ENCODE peak calls at places on chromosomes 1 and 21, in nine cellular contexts. X is AG09309; V is head of caudate nucleus; E is activated CD4-positive, alpha-beta T cell treated with anti-CD3 and anti-CD28 coated beads, Interleukin-2, amount 10 ng/mL, durations not matched to agents 7 days and 5 days; K is endothelial cell; N is substantia nigra; Z is stimulated activated effector memory CD8-positive, alpha-beta T cell treated with anti-CD3 and anti-CD28 coated beads, Interleukin-12 subunit alpha, Interleukin-12 subunit beta, amount 100 ng/mL, for 72 hours; J is dermis blood vessel endothelial cell; S is GM20000. T is an unnamed sample.

GRCh38 chr1:17098440-17099317 is 20.6 kb downstream of the PADI2 start:
- DNase-seq in X (no peak), V (peak), E (no peak), K (no peak), N (peak), Z (no peak), J (no peak), S (no peak), T (no peak)

GRCh38 chr1:221310180-221310579 is 430.9 kb downstream of the HLX start:
- DNase-seq in X (no peak), V (no peak), E (no peak), K (no peak), N (no peak), Z (no peak), J (no peak), S (no peak), T (no peak)

GRCh38 chr1:234135501-234135900 is 231.0 kb downstream of the SLC35F3 start:
- DNase-seq in X (no peak), V (no peak), E (no peak), K (no peak), N (no peak), Z (no peak), J (no peak), S (no peak), T (no peak)

GRCh38 chr1:200901796-200902444 is 7.2 kb downstream of the INAVA start:
- DNase-seq in X (no peak), V (no peak), E (no peak), K (no peak), N (no peak), Z (no peak), J (no peak), S (no peak), T (no peak)

GRCh38 chr21:25501996-25502665 is 105.2 kb downstream of the MRPL39 start:
- DNase-seq in X (no peak), V (no peak), E (no peak), K (no peak), N (no peak), Z (peak), J (no peak), S (no peak), T (no peak)

GRCh38 chr1:41435570-41436178 is 48.8 kb downstream of the EDN2 start:
- DNase-seq in X (no peak), V (no peak), E (no peak), K (no peak), N (no peak), Z (no peak), J (peak), S (no peak), T (no peak)

GRCh38 chr1:234774971-234775370 is 165.0 kb upstream of the IRF2BP2 start:
- DNase-seq in X (no peak), V (no peak), E (no peak), K (no peak), N (no peak), Z (no peak), J (no peak), S (no peak), T (no peak)

GRCh38 chr1:25569599-25570458 is 26.4 kb downstream of the LDLRAP1 start:
- DNase-seq in X (no peak), V (no peak), E (no peak), K (no peak), N (no peak), Z (no peak), J (no peak), S (no peak), T (no peak)

GRCh38 chr1:89847191-89847729 is 26.4 kb downstream of the LRRC8D start:
- DNase-seq in X (no peak), V (no peak), E (no peak), K (no peak), N (no peak), Z (no peak), J (no peak), S (no peak), T (no peak)

GRCh38 chr1:160108888-160109662 is 6.5 kb upstream of the ATP1A2 start:
- DNase-seq in X (peak), V (no peak), E (peak), K (peak), N (no peak), Z (peak), J (peak), S (peak), T (no peak)

GRCh38 chr1:18066576-18066975 is 41.0 kb upstream of the IGSF21 start:
- DNase-seq in X (no peak), V (peak), E (no peak), K (no peak), N (no peak), Z (no peak), J (no peak), S (no peak), T (no peak)

GRCh38 chr1:11365744-11366387 is 92.9 kb downstream of the UBIAD1 start:
- DNase-seq in X (no peak), V (no peak), E (no peak), K (no peak), N (no peak), Z (no peak), J (no peak), S (no peak), T (no peak)

GRCh38 chr1:86596253-86596652 is 49.4 kb downstream of the CLCA4 start:
- DNase-seq in X (no peak), V (no peak), E (no peak), K (no peak), N (no peak), Z (no peak), J (no peak), S (no peak), T (no peak)

GRCh38 chr1:64766385-64766784 is 21.5 kb downstream of the RAVER2 start:
- DNase-seq in X (no peak), V (no peak), E (no peak), K (no peak), N (no peak), Z (no peak), J (no peak), S (no peak), T (no peak)

GRCh38 chr1:50516056-50516455 is 92.8 kb upstream of the DMRTA2 start:
- DNase-seq in X (no peak), V (no peak), E (no peak), K (no peak), N (no peak), Z (no peak), J (no peak), S (no peak), T (no peak)